ENCODE peak calls at places on chromosomes 3 and 15, in six cellular contexts. V is fibroblast of mammary gland; Z is memory B cell; X is naive thymus-derived CD8-positive, alpha-beta T cell; U is non-pigmented ciliary epithelial cell; L is right cardiac atrium. D is an unnamed sample.

GRCh38 chr3:123692041-123692440 is 107.2 kb upstream of the HACD2 start:
- DNase-seq in V (no peak), U (no peak), L (no peak), X (no peak), Z (no peak), D (no peak)

GRCh38 chr3:197027151-197027895 is 2.3 kb downstream of the MELTF start:
- DNase-seq in L (peak), Z (peak), U (no peak), X (peak), V (peak), D (peak)

GRCh38 chr3:116064646-116065045 is 380.6 kb downstream of the LSAMP start:
- DNase-seq in X (no peak), L (no peak), Z (no peak), U (no peak), V (no peak), D (no peak)

GRCh38 chr3:141960731-141961130 is 84.3 kb downstream of the ATP1B3 start:
- DNase-seq in V (peak), U (no peak), L (no peak), Z (no peak), X (no peak), D (no peak)

GRCh38 chr3:9794400-9794799 is 1.5 kb downstream of the ARPC4 start:
- DNase-seq in V (no peak), X (no peak), U (no peak), L (no peak), Z (no peak), D (no peak)

GRCh38 chr15:23482764-23483489 is 35.9 kb upstream of the GOLGA6L2 start:
- DNase-seq in X (no peak), U (no peak), V (no peak), Z (no peak), L (no peak), D (no peak)

GRCh38 chr3:45968149-45968548 is 24.9 kb downstream of the CXCR6 start:
- DNase-seq in U (no peak), Z (no peak), L (no peak), X (no peak), V (no peak), D (no peak)

GRCh38 chr3:73653877-73654276 is 29.1 kb upstream of the PDZRN3 start:
- DNase-seq in X (no peak), U (no peak), V (peak), L (no peak), Z (no peak), D (no peak)

GRCh38 chr15:64710664-64711441 is 64.5 kb downstream of the RBPMS2 start:
- DNase-seq in U (no peak), Z (no peak), X (no peak), L (no peak), V (no peak), D (no peak)

GRCh38 chr3:133461291-133461690 is 61.4 kb downstream of the BFSP2 start:
- DNase-seq in V (no peak), L (no peak), X (no peak), U (no peak), Z (no peak), D (no peak)

GRCh38 chr15:89768071-89768500 is 8.0 kb upstream of the MESP2 start:
- DNase-seq in V (peak), L (peak), Z (no peak), X (no peak), U (no peak), D (peak)

GRCh38 chr3:117681619-117682018 is 972.0 kb downstream of the TUSC7 start:
- DNase-seq in U (no peak), X (no peak), V (peak), Z (no peak), L (no peak), D (peak)

GRCh38 chr3:44058022-44058867 is 183.4 kb upstream of the TOPAZ1 start:
- DNase-seq in U (no peak), L (no peak), Z (peak), V (peak), X (peak), D (peak)

GRCh38 chr15:52227456-52227855 is 36.3 kb upstream of the GNB5 start:
- DNase-seq in U (peak), V (peak), X (peak), Z (peak), L (peak), D (peak)

GRCh38 chr3:128875556-128876120 is 3.8 kb upstream of the ACAD9 start:
- DNase-seq in Z (no peak), L (peak), V (no peak), U (no peak), X (peak), D (peak)

GRCh38 chr3:52068730-52069129 is 12.4 kb upstream of the DUSP7 start:
- DNase-seq in Z (no peak), L (no peak), V (no peak), X (no peak), U (no peak), D (no peak)

GRCh38 chr15:39125904-39126303 is 455.0 kb upstream of the THBS1 start:
- DNase-seq in U (no peak), V (peak), Z (no peak), L (no peak), X (no peak), D (no peak)

GRCh38 chr3:159866201-159866746 is 122.4 kb upstream of the IL12A start:
- DNase-seq in U (no peak), X (no peak), Z (no peak), V (peak), L (no peak), D (no peak)

GRCh38 chr3:38154625-38155255 is 10.6 kb upstream of the OXSR1 start:
- DNase-seq in Z (no peak), X (no peak), U (no peak), V (no peak), L (no peak), D (no peak)

GRCh38 chr15:66864086-66864830 is 162.2 kb downstream of the SMAD6 start:
- DNase-seq in Z (peak), X (peak), U (no peak), L (no peak), V (no peak), D (no peak)

GRCh38 chr3:128736598-128736997 is 10.6 kb downstream of the RAB7A start:
- DNase-seq in L (no peak), V (peak), U (no peak), Z (no peak), X (no peak), D (peak)

GRCh38 chr3:150247456-150247855 is 160.6 kb upstream of the TSC22D2 start:
- DNase-seq in X (no peak), U (no peak), L (no peak), Z (no peak), V (no peak), D (no peak)

GRCh38 chr3:25405335-25405734 is 22.7 kb upstream of the RARB start:
- DNase-seq in L (no peak), U (no peak), X (no peak), Z (no peak), V (no peak), D (no peak)

GRCh38 chr3:48279926-48280325 is 39.0 kb downstream of the ZNF589 start:
- DNase-seq in V (no peak), X (no peak), Z (no peak), U (no peak), L (no peak), D (no peak)

GRCh38 chr15:49832421-49832980 is 211.7 kb downstream of the DTWD1 start:
- DNase-seq in V (peak), L (no peak), U (no peak), Z (no peak), X (no peak), D (no peak)

GRCh38 chr3:180744226-180744625 is 64.9 kb upstream of the CCDC39 start:
- DNase-seq in U (no peak), V (no peak), X (no peak), Z (no peak), L (no peak), D (no peak)

GRCh38 chr3:13414040-13414729 is 5.9 kb downstream of the NUP210 start:
- DNase-seq in U (no peak), X (peak), L (peak), V (no peak), Z (peak), D (no peak)

GRCh38 chr3:186277268-186277909 is 84.6 kb downstream of the DGKG start:
- DNase-seq in L (no peak), Z (no peak), U (no peak), X (no peak), V (peak), D (peak)

GRCh38 chr3:108437439-108437838 is 73.0 kb downstream of the MYH15 start:
- DNase-seq in L (no peak), V (no peak), Z (no peak), X (no peak), U (no peak), D (no peak)

GRCh38 chr3:177058647-177059046 is 138.6 kb downstream of the TBL1XR1 start:
- DNase-seq in L (no peak), V (no peak), U (no peak), X (no peak), Z (no peak), D (no peak)

GRCh38 chr3:146156060-146156459 is 4.9 kb downstream of the PLOD2 start:
- DNase-seq in U (no peak), Z (no peak), V (peak), X (no peak), L (no peak), D (no peak)